ENCODE peak calls at places on chromosomes 7 and 10, in eight cellular contexts. R is GM04504; C is aorta; B is heart left ventricle; U is activated naive CD4-positive, alpha-beta T cell; Y is dorsolateral prefrontal cortex; D is MCF 10A; N is CD4-positive, alpha-beta T cell. A is an unnamed sample.
A peak's percentile ranks its signal among the peaks of the same experiment; 100 is the strongest.

GRCh38 chr10:114026189-114027040 is 17.3 kb upstream of the ADRB1 start:
- DNase-seq in R (no peak), Y (no peak), U (no peak), N (no peak), D (peak; percentile 72), C (peak; percentile 37), B (no peak), A (no peak)

GRCh38 chr7:94087664-94088352 is 83.7 kb upstream of the BET1 start:
- DNase-seq in Y (no peak), R (peak; percentile 38), U (no peak), B (no peak), D (peak; percentile 82), C (no peak), N (no peak), A (peak; percentile 46)

GRCh38 chr10:19705273-19705672 is 111.0 kb upstream of the PLXDC2 start:
- DNase-seq in R (no peak), B (no peak), U (no peak), D (no peak), N (no peak), Y (no peak), C (no peak), A (no peak)

GRCh38 chr7:37732253-37732652 is 48.7 kb downstream of the GPR141 start:
- DNase-seq in B (peak; percentile 49), N (no peak), R (peak; percentile 13), Y (no peak), D (peak; percentile 97), C (peak; percentile 66), U (no peak), A (peak; percentile 26)

GRCh38 chr7:78151229-78151628 is 352.7 kb downstream of the PHTF2 start:
- DNase-seq in B (no peak), Y (no peak), R (peak; percentile 96), C (no peak), D (peak; percentile 18), U (no peak), N (no peak), A (no peak)

GRCh38 chr7:107373354-107373753 is 96.5 kb upstream of the GPR22 start:
- DNase-seq in B (no peak), Y (no peak), C (no peak), U (no peak), D (no peak), R (no peak), N (no peak), A (no peak)

GRCh38 chr10:26780106-26780792 is 80.5 kb downstream of the ABI1 start:
- DNase-seq in Y (no peak), R (no peak), U (no peak), D (no peak), B (no peak), C (no peak), N (no peak), A (no peak)

GRCh38 chr10:3127921-3128320 is 44.7 kb downstream of the PITRM1 start:
- DNase-seq in N (no peak), B (no peak), D (no peak), R (no peak), C (peak; percentile 16), Y (no peak), U (no peak), A (no peak)

GRCh38 chr10:99880071-99880835 is 97.8 kb downstream of the ABCC2 start:
- DNase-seq in B (peak; percentile 50), D (no peak), R (no peak), C (no peak), Y (no peak), N (no peak), U (no peak), A (no peak)

GRCh38 chr10:90871279-90871760 is 454 bp upstream of the RPP30 start:
- DNase-seq in R (no peak), C (no peak), N (peak; percentile 37), Y (peak; percentile 45), B (peak; percentile 39), U (no peak), D (peak; percentile 68), A (peak; percentile 39)

GRCh38 chr10:43071881-43072650 is 4.8 kb upstream of the RET start:
- DNase-seq in R (no peak), B (peak; percentile 14), Y (no peak), N (no peak), U (no peak), C (no peak), D (no peak), A (no peak)

GRCh38 chr10:77404801-77405200 is 232.8 kb downstream of the KCNMA1 start:
- DNase-seq in N (no peak), Y (no peak), R (no peak), C (no peak), U (no peak), B (no peak), D (peak; percentile 12), A (no peak)

GRCh38 chr7:32073533-32073932 is 3.3 kb upstream of the PDE1C start:
- DNase-seq in R (no peak), D (no peak), N (no peak), U (no peak), Y (no peak), B (no peak), C (no peak), A (no peak)

GRCh38 chr10:4839353-4839752 is 13.3 kb downstream of the AKR1E2 start:
- DNase-seq in D (no peak), B (no peak), Y (no peak), C (no peak), U (no peak), R (no peak), N (no peak), A (no peak)

GRCh38 chr7:121046009-121046408 is 57.5 kb downstream of the CPED1 start:
- DNase-seq in N (no peak), Y (no peak), R (no peak), U (no peak), B (no peak), C (no peak), D (no peak), A (no peak)

GRCh38 chr10:124332426-124332825 is 86.3 kb downstream of the OAT start:
- DNase-seq in C (no peak), U (no peak), B (no peak), N (no peak), R (no peak), Y (no peak), D (no peak), A (no peak)

GRCh38 chr7:108109216-108109908 is 20.8 kb downstream of the LAMB4 start:
- DNase-seq in N (no peak), R (no peak), D (peak; percentile 57), Y (no peak), U (no peak), B (no peak), C (no peak), A (no peak)

GRCh38 chr10:42645103-42645502 is 6.7 kb upstream of the ZNF33B start:
- DNase-seq in Y (no peak), B (no peak), N (no peak), C (no peak), D (peak; percentile 10), R (no peak), U (no peak), A (no peak)

GRCh38 chr7:101553771-101554445 is 75.2 kb downstream of the MYL10 start:
- DNase-seq in U (no peak), D (no peak), R (no peak), C (peak; percentile 31), B (peak; percentile 4), N (peak; percentile 22), Y (peak; percentile 24), A (no peak)

GRCh38 chr7:1675673-1676549 is 5.8 kb downstream of the ELFN1 start:
- DNase-seq in C (peak; percentile 35), D (no peak), Y (no peak), B (no peak), U (no peak), R (no peak), N (peak; percentile 31), A (no peak)

GRCh38 chr10:92848037-92848440 is 281 bp upstream of the EXOC6 start:
- DNase-seq in U (no peak), B (no peak), C (no peak), N (no peak), R (no peak), Y (no peak), D (no peak), A (no peak)

GRCh38 chr10:93598157-93598556 is 2.9 kb downstream of the RBP4 start:
- DNase-seq in Y (no peak), C (no peak), D (peak; percentile 21), N (no peak), B (no peak), R (no peak), U (no peak), A (no peak)

A was measured in NCI-H526 treated with DMSO at 0.1 percent for 48 hours.